ENCODE peak calls at places on chromosomes 3 and 15, in six cellular contexts. One of them, this sample, is unnamed.

GRCh38 chr15:89215627-89216026 is 5.8 kb downstream of the RLBP1 start:
- DNase-seq in aorta: no peak
- DNase-seq in GM23338: no peak
- DNase-seq in upper lobe of right lung: no peak
- DNase-seq in lung: no peak
- DNase-seq in A549: no peak
- DNase-seq in this sample: no peak

GRCh38 chr15:28899061-28899738 is 13.4 kb downstream of the APBA2 start:
- DNase-seq in A549: no peak
- DNase-seq in lung: no peak
- DNase-seq in aorta: no peak
- DNase-seq in GM23338: no peak
- DNase-seq in upper lobe of right lung: peak; percentile 40
- DNase-seq in this sample: no peak

GRCh38 chr15:64161688-64162477 is 939 bp downstream of the PPIB start:
- DNase-seq in upper lobe of right lung: no peak
- DNase-seq in GM23338: no peak
- DNase-seq in lung: no peak
- DNase-seq in A549: no peak
- DNase-seq in aorta: no peak
- DNase-seq in this sample: no peak

GRCh38 chr3:9064853-9065252 is 101.6 kb upstream of the RAD18 start:
- DNase-seq in lung: no peak
- DNase-seq in aorta: no peak
- DNase-seq in GM23338: no peak
- DNase-seq in A549: no peak
- DNase-seq in upper lobe of right lung: no peak
- DNase-seq in this sample: no peak

GRCh38 chr3:183324083-183324482 is 71.0 kb downstream of the B3GNT5 start:
- DNase-seq in lung: no peak
- DNase-seq in GM23338: no peak
- DNase-seq in aorta: no peak
- DNase-seq in upper lobe of right lung: no peak
- DNase-seq in A549: no peak
- DNase-seq in this sample: no peak

GRCh38 chr3:84439476-84439875 is 519.3 kb upstream of the CADM2 start:
- DNase-seq in GM23338: no peak
- DNase-seq in lung: no peak
- DNase-seq in A549: no peak
- DNase-seq in aorta: no peak
- DNase-seq in upper lobe of right lung: no peak
- DNase-seq in this sample: no peak

GRCh38 chr3:127556565-127556964 is 34.0 kb downstream of the TPRA1 start:
- DNase-seq in GM23338: peak; percentile 62
- DNase-seq in lung: no peak
- DNase-seq in A549: no peak
- DNase-seq in upper lobe of right lung: no peak
- DNase-seq in aorta: no peak
- DNase-seq in this sample: no peak

GRCh38 chr3:45595364-45596154 is 1.0 kb downstream of the LIMD1 start:
- DNase-seq in lung: no peak
- DNase-seq in aorta: peak; percentile 75
- DNase-seq in upper lobe of right lung: no peak
- DNase-seq in GM23338: no peak
- DNase-seq in A549: no peak
- DNase-seq in this sample: peak; percentile 36

GRCh38 chr15:68268405-68268804 is 9.1 kb upstream of the FEM1B start:
- DNase-seq in GM23338: no peak
- DNase-seq in aorta: no peak
- DNase-seq in lung: no peak
- DNase-seq in A549: no peak
- DNase-seq in upper lobe of right lung: no peak
- DNase-seq in this sample: no peak

GRCh38 chr15:70062321-70062956 is 35.3 kb downstream of the TLE3 start:
- DNase-seq in upper lobe of right lung: peak; percentile 63
- DNase-seq in aorta: no peak
- DNase-seq in lung: peak; percentile 38
- DNase-seq in GM23338: no peak
- DNase-seq in A549: no peak
- DNase-seq in this sample: peak; percentile 83

GRCh38 chr15:64842986-64843561 is 1.4 kb downstream of the PLEKHO2 start:
- DNase-seq in upper lobe of right lung: peak; percentile 80
- DNase-seq in A549: no peak
- DNase-seq in GM23338: no peak
- DNase-seq in lung: no peak
- DNase-seq in aorta: peak; percentile 80
- DNase-seq in this sample: no peak

GRCh38 chr3:141992512-141992911 is 116.1 kb downstream of the ATP1B3 start:
- DNase-seq in aorta: no peak
- DNase-seq in upper lobe of right lung: no peak
- DNase-seq in A549: no peak
- DNase-seq in lung: no peak
- DNase-seq in GM23338: no peak
- DNase-seq in this sample: no peak

GRCh38 chr3:193214445-193214844 is 26.6 kb upstream of the PLAAT1 start:
- DNase-seq in upper lobe of right lung: no peak
- DNase-seq in GM23338: no peak
- DNase-seq in lung: no peak
- DNase-seq in A549: no peak
- DNase-seq in aorta: no peak
- DNase-seq in this sample: no peak

GRCh38 chr3:196684548-196685407 is 27.3 kb downstream of the CEP19 start:
- DNase-seq in A549: peak; percentile 34
- DNase-seq in lung: peak; percentile 51
- DNase-seq in GM23338: peak; percentile 78
- DNase-seq in aorta: peak; percentile 70
- DNase-seq in upper lobe of right lung: peak; percentile 68
- DNase-seq in this sample: peak; percentile 40

GRCh38 chr3:177832862-177833261 is 635.6 kb upstream of the TBL1XR1 start:
- DNase-seq in GM23338: no peak
- DNase-seq in aorta: no peak
- DNase-seq in upper lobe of right lung: no peak
- DNase-seq in lung: no peak
- DNase-seq in A549: no peak
- DNase-seq in this sample: no peak

GRCh38 chr3:123284399-123285010 is 82.8 kb downstream of the SEC22A start:
- DNase-seq in aorta: no peak
- DNase-seq in lung: no peak
- DNase-seq in A549: no peak
- DNase-seq in upper lobe of right lung: no peak
- DNase-seq in GM23338: no peak
- DNase-seq in this sample: no peak

GRCh38 chr3:123285479-123285878 is 83.7 kb downstream of the SEC22A start:
- DNase-seq in GM23338: no peak
- DNase-seq in upper lobe of right lung: no peak
- DNase-seq in aorta: no peak
- DNase-seq in lung: no peak
- DNase-seq in A549: no peak
- DNase-seq in this sample: no peak

GRCh38 chr3:123285931-123286307 is 84.2 kb downstream of the SEC22A start:
- DNase-seq in lung: no peak
- DNase-seq in aorta: no peak
- DNase-seq in A549: no peak
- DNase-seq in upper lobe of right lung: no peak
- DNase-seq in GM23338: no peak
- DNase-seq in this sample: no peak

GRCh38 chr3:123283657-123284398 is 82.1 kb downstream of the SEC22A start:
- DNase-seq in GM23338: no peak
- DNase-seq in lung: no peak
- DNase-seq in A549: no peak
- DNase-seq in upper lobe of right lung: no peak
- DNase-seq in aorta: no peak
- DNase-seq in this sample: no peak

DNA sequence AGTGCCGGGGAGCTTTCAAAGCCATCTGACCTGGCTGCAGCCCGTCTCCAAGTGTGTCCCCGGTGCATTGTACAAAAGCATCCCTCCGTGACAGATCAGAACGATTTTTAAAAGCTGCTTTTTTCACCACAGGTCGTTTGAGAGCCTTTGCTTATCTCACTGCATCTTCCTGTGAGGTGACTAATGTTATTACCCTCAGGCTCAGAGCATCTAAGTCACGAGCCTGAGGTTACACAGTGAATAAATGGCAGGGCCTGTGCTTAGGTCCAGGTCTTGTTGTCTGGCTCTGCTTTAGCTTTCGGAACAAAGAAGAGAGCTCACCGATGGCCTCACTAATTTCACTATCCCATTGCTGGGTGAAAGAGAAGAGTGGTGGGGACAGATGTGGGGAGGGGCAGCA is 83.3 kb downstream of the SEC22A start:
- DNase-seq in lung: no peak
- DNase-seq in aorta: no peak
- DNase-seq in A549: no peak
- DNase-seq in GM23338: no peak
- DNase-seq in upper lobe of right lung: no peak
- DNase-seq in this sample: no peak
- H3K4me3 ChIP-seq in lung: no peak overlapping the region
- H3K4me3 ChIP-seq in aorta: no peak overlapping the region
- H3K4me3 ChIP-seq in A549: no peak overlapping the region
- H3K4me3 ChIP-seq in GM23338: no peak overlapping the region
- H3K4me3 ChIP-seq in upper lobe of right lung: no peak overlapping the region
- H3K4me3 ChIP-seq in this sample: no peak overlapping the region

DNA sequence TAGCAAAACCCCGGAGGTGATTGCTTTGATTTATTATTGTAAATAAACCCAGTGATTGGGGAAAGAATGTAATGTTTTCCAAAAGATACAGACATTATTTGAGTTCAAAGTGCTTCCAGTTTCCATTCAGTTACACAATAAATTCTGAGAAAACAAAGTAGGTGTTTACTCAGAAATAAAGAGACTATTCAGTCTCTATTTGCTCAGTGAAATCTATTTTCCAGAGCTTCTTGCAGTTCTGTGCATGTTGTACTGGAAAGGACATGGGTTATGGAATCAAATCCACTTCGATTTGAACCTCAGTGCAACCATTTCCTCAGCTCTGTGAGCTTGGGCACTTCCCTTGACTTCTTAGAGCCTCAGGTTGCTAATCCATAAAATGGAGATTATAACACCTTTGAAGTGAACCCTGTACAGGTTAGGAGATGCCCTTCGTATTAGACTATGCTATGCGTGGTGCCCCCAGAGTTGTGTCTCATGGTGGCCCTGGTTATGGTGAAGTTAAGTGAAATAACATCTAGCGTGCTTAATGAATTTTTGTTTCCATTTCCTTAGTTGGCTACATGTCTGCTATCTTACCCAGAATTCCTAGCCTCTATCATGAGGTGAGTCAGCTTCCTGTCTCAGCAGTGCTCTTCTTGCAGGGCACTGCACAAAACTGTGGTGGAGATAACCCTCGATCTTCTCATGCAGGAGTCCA is 97.8 kb downstream of the RPL39L start:
- DNase-seq in GM23338: no peak
- DNase-seq in lung: no peak
- DNase-seq in upper lobe of right lung: no peak
- DNase-seq in aorta: no peak
- DNase-seq in A549: no peak
- DNase-seq in this sample: no peak
- H3K4me1 ChIP-seq in GM23338: no peaks in the 10 kb centered on the region
- H3K4me1 ChIP-seq in lung: peaks cover 16% of the 10 kb centered on the region
- H3K4me1 ChIP-seq in upper lobe of right lung: peaks cover 52% of the 10 kb centered on the region
- H3K4me1 ChIP-seq in aorta: peaks cover 2% of the 10 kb centered on the region
- H3K4me1 ChIP-seq in A549: peaks cover 18% of the 10 kb centered on the region
- H3K4me1 ChIP-seq in this sample: peaks cover 9% of the 10 kb centered on the region

GRCh38 chr3:24475945-24476344 is 18.7 kb downstream of the THRB start:
- DNase-seq in upper lobe of right lung: no peak
- DNase-seq in aorta: no peak
- DNase-seq in GM23338: peak; percentile 27
- DNase-seq in lung: no peak
- DNase-seq in A549: no peak
- DNase-seq in this sample: no peak
- H3K4me3 ChIP-seq in upper lobe of right lung: no peak overlapping the region
- H3K4me3 ChIP-seq in aorta: no peak overlapping the region
- H3K4me3 ChIP-seq in GM23338: no peak overlapping the region
- H3K4me3 ChIP-seq in lung: no peak overlapping the region
- H3K4me3 ChIP-seq in A549: no peak overlapping the region
- H3K4me3 ChIP-seq in this sample: no peak overlapping the region

DNA sequence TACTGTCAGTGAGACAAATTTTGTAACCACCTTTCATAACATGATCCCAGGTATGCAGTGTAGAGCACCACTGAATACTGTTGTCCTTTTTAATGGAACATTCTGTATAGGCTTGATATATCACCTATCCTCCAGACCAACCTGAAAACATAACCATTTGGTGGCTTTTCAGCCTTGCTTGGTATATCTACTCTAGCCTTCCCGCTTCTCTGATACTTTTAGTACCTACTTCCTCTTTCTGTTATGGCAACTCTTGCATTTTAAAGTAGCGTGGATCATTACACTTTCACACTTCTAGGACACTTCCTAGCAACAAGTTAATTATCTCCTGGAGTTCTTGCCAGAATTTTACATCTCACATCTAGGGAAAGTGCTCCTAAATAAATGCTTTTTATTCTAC is 226.6 kb upstream of the ROBO1 start:
- DNase-seq in upper lobe of right lung: no peak
- DNase-seq in aorta: no peak
- DNase-seq in GM23338: no peak
- DNase-seq in lung: no peak
- DNase-seq in A549: no peak
- DNase-seq in this sample: no peak
- H3K4me1 ChIP-seq in upper lobe of right lung: no peaks in the 10 kb centered on the region
- H3K4me1 ChIP-seq in aorta: no peaks in the 10 kb centered on the region
- H3K4me1 ChIP-seq in GM23338: no peaks in the 10 kb centered on the region
- H3K4me1 ChIP-seq in lung: no peaks in the 10 kb centered on the region
- H3K4me1 ChIP-seq in A549: no peaks in the 10 kb centered on the region
- H3K4me1 ChIP-seq in this sample: no peaks in the 10 kb centered on the region

DNA sequence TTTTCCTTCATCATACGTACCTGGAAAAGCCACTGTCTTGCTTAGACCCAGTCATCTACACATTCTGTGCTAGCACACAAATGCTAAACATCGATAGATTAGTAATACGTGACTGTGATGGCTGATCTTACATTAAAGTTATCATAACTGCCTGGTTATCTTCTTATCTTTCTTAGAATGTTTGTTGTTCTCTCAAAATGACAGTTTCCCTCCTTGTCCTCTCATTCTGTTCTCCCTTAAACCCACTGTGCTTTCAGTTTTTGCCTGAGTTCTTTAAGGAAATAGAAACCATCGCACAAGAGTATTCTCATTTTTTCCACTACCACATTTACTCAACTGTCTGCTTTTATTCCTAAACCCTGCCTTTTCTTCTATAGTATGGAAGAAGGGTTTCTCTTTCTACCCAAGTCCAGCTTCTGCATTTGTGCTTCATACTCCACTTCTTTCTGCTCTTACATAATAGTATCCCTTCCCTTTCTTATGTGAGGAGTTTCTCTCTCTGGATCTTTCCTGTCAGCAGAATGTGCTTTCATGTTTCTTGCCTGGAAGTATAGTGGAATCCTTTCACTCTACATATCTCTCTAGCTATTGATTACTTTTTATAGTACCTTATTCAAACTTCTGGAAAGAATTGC is 17.1 kb downstream of the STX19 start:
- DNase-seq in GM23338: no peak
- DNase-seq in upper lobe of right lung: no peak
- DNase-seq in aorta: no peak
- DNase-seq in lung: no peak
- DNase-seq in A549: no peak
- DNase-seq in this sample: no peak
- H3K4me3 ChIP-seq in GM23338: no peak overlapping the region
- H3K4me3 ChIP-seq in upper lobe of right lung: no peak overlapping the region
- H3K4me3 ChIP-seq in aorta: no peak overlapping the region
- H3K4me3 ChIP-seq in lung: no peak overlapping the region
- H3K4me3 ChIP-seq in A549: no peak overlapping the region
- H3K4me3 ChIP-seq in this sample: no peak overlapping the region

This sample was measured in prostate gland.